ENCODE peak calls at places on chromosomes 7 and 10, in six cellular contexts. V is IMR-90, Z is GM12878, H is HepG2, T is H1, K is K562. U is an unnamed sample.

GRCh38 chr7:77727936-77728701 is 31.9 kb downstream of the RSBN1L start:
- DNase-seq in T (no peak), K (peak), Z (no peak), H (peak), V (peak), U (peak)

GRCh38 chr7:21580073-21580521 is 37.3 kb downstream of the DNAH11 start:
- DNase-seq in Z (peak), T (no peak), V (peak), K (no peak), H (no peak), U (no peak)

GRCh38 chr10:25869609-25870008 is 64.4 kb upstream of the MYO3A start:
- DNase-seq in H (no peak), Z (no peak), V (no peak), T (no peak), K (no peak), U (no peak)

GRCh38 chr7:15938153-15938552 is 251.7 kb upstream of the MEOX2 start:
- DNase-seq in H (no peak), Z (no peak), K (no peak), T (no peak), V (peak), U (no peak)

GRCh38 chr7:43513236-43513635 is 69.7 kb upstream of the STK17A start:
- DNase-seq in Z (no peak), V (no peak), K (no peak), H (no peak), T (no peak), U (no peak)

GRCh38 chr10:110268931-110269640 is 35.6 kb downstream of the SMNDC1 start:
- DNase-seq in H (no peak), K (no peak), T (no peak), V (no peak), Z (no peak), U (peak)

GRCh38 chr7:124893140-124893810 is 36.4 kb downstream of the POT1 start:
- DNase-seq in Z (no peak), K (no peak), H (no peak), V (no peak), T (no peak), U (no peak)

GRCh38 chr7:3028071-3028766 is 15.4 kb downstream of the CARD11 start:
- DNase-seq in V (peak), H (no peak), K (no peak), Z (no peak), T (no peak), U (peak)

GRCh38 chr7:47318395-47319182 is 263.3 kb downstream of the TNS3 start:
- DNase-seq in T (peak), H (no peak), Z (peak), V (no peak), K (no peak), U (no peak)

GRCh38 chr10:12847361-12847975 is 154.0 kb downstream of the CCDC3 start:
- DNase-seq in T (peak), Z (no peak), K (peak), H (no peak), V (no peak), U (peak)

GRCh38 chr10:110651044-110651958 is 7.2 kb downstream of the RBM20 start:
- DNase-seq in T (no peak), H (no peak), Z (no peak), K (no peak), V (peak), U (peak)

GRCh38 chr7:35761882-35762720 is 38.8 kb upstream of the SEPTIN7 start:
- DNase-seq in Z (no peak), T (no peak), K (no peak), H (no peak), V (peak), U (peak)

GRCh38 chr7:128946936-128947830 is 9.5 kb downstream of the IRF5 start:
- DNase-seq in V (no peak), Z (no peak), T (no peak), K (no peak), H (no peak), U (peak)

GRCh38 chr7:20430664-20431063 is 100.0 kb downstream of the ITGB8 start:
- DNase-seq in V (no peak), H (no peak), Z (no peak), T (no peak), K (no peak), U (peak)

GRCh38 chr7:150964593-150965111 is 13.5 kb downstream of the KCNH2 start:
- DNase-seq in H (no peak), T (no peak), K (peak), Z (no peak), V (no peak), U (peak)

GRCh38 chr7:130996841-130997231 is 262.8 kb upstream of the KLF14 start:
- DNase-seq in K (no peak), H (peak), V (peak), Z (no peak), T (no peak), U (no peak)

GRCh38 chr10:97633921-97634320 is 621 bp upstream of the MORN4 start:
- DNase-seq in Z (no peak), V (no peak), T (no peak), K (no peak), H (peak), U (no peak)

GRCh38 chr7:1576521-1577253 is 6.9 kb upstream of the PSMG3 start:
- DNase-seq in V (no peak), Z (no peak), H (no peak), T (no peak), K (no peak), U (no peak)

GRCh38 chr7:115229401-115230083 is 307.6 kb downstream of the MDFIC start:
- DNase-seq in T (no peak), Z (no peak), K (no peak), H (peak), V (no peak), U (no peak)

GRCh38 chr7:30543815-30544525 is 39.3 kb upstream of the GGCT start:
- DNase-seq in T (no peak), K (no peak), V (no peak), H (no peak), Z (no peak), U (no peak)

GRCh38 chr10:46042527-46042926 is 3.5 kb downstream of the MSMB start:
- DNase-seq in T (no peak), K (no peak), H (no peak), V (no peak), Z (no peak), U (no peak)

GRCh38 chr10:79159785-79160184 is 91.0 kb downstream of the ZMIZ1 start:
- DNase-seq in V (peak), K (no peak), Z (no peak), H (no peak), T (no peak), U (peak)
- H3K9ac ChIP-seq in V (peak), K (no peak), Z (no peak), H (no peak), T (no peak), U (peak)

GRCh38 chr10:104330168-104331117 is 7.8 kb downstream of the ITPRIP start:
- DNase-seq in H (peak), V (peak), T (no peak), K (no peak), Z (no peak), U (no peak)
- TF ChIP-seq USF2 in H (no peak), V (no peak), T (no peak), K (no peak), Z (no peak), U (no peak)

DNA sequence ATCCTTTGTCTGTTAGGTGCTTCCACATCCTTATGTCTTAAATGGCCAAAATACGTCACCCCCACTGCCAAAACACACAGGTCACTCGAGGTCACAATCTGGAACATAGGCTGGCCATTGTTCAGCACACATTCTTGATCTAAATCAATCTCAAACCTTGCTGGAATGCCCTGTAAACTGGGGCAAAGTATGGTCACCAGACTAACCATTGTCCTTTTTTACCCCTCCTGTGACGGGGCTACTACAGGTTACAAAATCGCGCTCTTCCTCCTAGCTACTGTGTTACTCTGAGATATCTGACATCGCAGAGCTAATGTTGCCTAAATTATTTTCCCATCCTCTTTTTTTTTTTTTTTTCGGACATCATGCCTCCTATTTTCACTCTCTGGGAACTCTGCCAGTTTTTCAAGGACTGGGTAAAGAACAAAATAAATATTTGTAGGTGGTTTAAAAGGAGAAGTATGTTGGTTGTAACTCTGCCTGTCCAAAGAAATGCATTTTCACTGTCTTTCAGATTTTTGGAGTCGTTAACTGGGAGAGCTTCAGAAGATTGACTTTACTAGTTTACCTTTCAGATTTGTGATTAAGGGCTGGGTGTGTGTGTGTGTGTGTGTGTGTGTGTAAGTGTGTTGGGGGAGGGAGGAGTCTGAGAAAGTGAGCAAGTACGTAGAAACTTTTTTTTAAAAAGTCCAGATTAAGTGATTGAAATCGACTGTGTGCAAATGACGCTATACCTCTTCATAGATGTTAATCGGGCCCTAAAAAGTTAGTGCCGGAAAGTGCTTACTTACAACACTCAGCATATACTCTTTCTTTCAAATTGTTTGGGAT is 942 bp upstream of the KIAA1217 start:
- DNase-seq in T (no peak), K (no peak), V (no peak), Z (no peak), H (peak), U (no peak)
- H3K9ac ChIP-seq in T (no peak), K (no peak), V (no peak), Z (no peak), H (peak), U (peak)

GRCh38 chr7:32093415-32094408 is 23.5 kb upstream of the PDE1C start:
- DNase-seq in H (no peak), V (peak), Z (no peak), T (no peak), K (no peak), U (no peak)
- TF ChIP-seq USF2 in H (no peak), V (no peak), Z (no peak), T (no peak), K (no peak), U (no peak)

GRCh38 chr7:27160546-27161213 is 4.2 kb upstream of the HOXA7 start:
- DNase-seq in Z (peak), V (peak), H (peak), T (peak), K (peak), U (peak)
- H3K9ac ChIP-seq in Z (peak), V (peak), H (peak), T (no peak), K (no peak), U (no peak)

GRCh38 chr7:88291401-88292173 is 15.1 kb downstream of the STEAP4 start:
- DNase-seq in T (no peak), Z (no peak), V (peak), H (no peak), K (no peak), U (no peak)
- TF ChIP-seq USF2 in T (no peak), Z (no peak), V (no peak), H (no peak), K (no peak), U (no peak)

GRCh38 chr10:10138685-10139084 is 879.0 kb upstream of the CELF2 start:
- DNase-seq in H (no peak), Z (no peak), T (no peak), K (no peak), V (no peak), U (no peak)
- H3K9ac ChIP-seq in H (no peak), Z (no peak), T (no peak), K (no peak), V (no peak), U (no peak)

GRCh38 chr7:87575521-87575920 is 25.2 kb downstream of the ABCB1 start:
- DNase-seq in H (no peak), Z (no peak), V (peak), K (no peak), T (no peak), U (no peak)
- TF ChIP-seq USF2 in H (no peak), Z (no peak), V (no peak), K (no peak), T (no peak), U (no peak)

DNA sequence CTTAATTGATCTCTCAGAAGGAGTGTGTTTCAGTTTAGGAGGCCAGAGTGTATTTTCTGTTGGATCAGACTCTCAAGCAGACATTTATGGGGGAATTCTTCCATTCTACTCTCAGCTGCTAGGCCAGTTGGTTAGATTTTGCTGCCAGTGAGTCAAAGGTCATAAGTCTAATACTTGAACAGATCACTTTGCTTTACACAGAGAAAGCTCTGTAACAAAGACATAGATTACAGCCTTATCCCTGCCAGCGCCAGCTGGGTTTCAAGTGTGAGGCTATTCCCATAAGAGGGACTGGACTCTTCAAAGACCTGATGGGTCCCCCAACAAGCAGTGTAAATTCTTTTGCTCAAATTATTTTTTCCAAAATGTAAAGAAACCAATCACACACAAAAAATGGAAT is 145.6 kb upstream of the SEMA3C start:
- DNase-seq in K (no peak), H (no peak), T (no peak), Z (no peak), V (peak), U (no peak)
- H3K9ac ChIP-seq in K (no peak), H (no peak), T (no peak), Z (no peak), V (no peak), U (no peak)